ENCODE peak calls at places on chromosome 7, in five cellular contexts. N is thoracic aorta, R is esophagus squamous epithelium, J is GM06990, C is upper lobe of right lung. Y is an unnamed sample.
A peak's percentile ranks its signal among the peaks of the same experiment; 100 is the strongest.

GRCh38 chr7:5755704-5756131 is 25.7 kb downstream of the RNF216 start:
- DNase-seq in N (no peak), R (no peak), J (no peak), C (no peak), Y (no peak)

GRCh38 chr7:34138483-34138882 is 233.1 kb downstream of the BMPER start:
- DNase-seq in N (no peak), R (no peak), J (no peak), C (no peak), Y (no peak)

GRCh38 chr7:12053561-12053960 is 157.5 kb upstream of the TMEM106B start:
- DNase-seq in N (no peak), R (no peak), J (no peak), C (no peak), Y (no peak)

GRCh38 chr7:18499407-18500197 is 4.1 kb downstream of the HDAC9 start:
- DNase-seq in N (no peak), R (no peak), J (no peak), C (no peak), Y (no peak)

GRCh38 chr7:122018032-122018431 is 126.0 kb downstream of the AASS start:
- DNase-seq in N (no peak), R (no peak), J (no peak), C (no peak), Y (no peak)

GRCh38 chr7:5452937-5453540 is 29.4 kb upstream of the TNRC18 start:
- DNase-seq in N (no peak), R (no peak), J (no peak), C (no peak), Y (no peak)

GRCh38 chr7:130632111-130632510 is 36.4 kb downstream of the COPG2 start:
- DNase-seq in N (no peak), R (no peak), J (no peak), C (no peak), Y (peak; percentile 37)

GRCh38 chr7:159024280-159024951 is 120.3 kb downstream of the VIPR2 start:
- DNase-seq in N (no peak), R (no peak), J (no peak), C (no peak), Y (no peak)

GRCh38 chr7:135023622-135024021 is 37.3 kb downstream of the AGBL3 start:
- DNase-seq in N (no peak), R (no peak), J (no peak), C (no peak), Y (no peak)

GRCh38 chr7:112300831-112301407 is 94.4 kb downstream of the ZNF277 start:
- DNase-seq in N (no peak), R (no peak), J (no peak), C (no peak), Y (no peak)

GRCh38 chr7:5831196-5831595 is 49.4 kb upstream of the OCM start:
- DNase-seq in N (no peak), R (no peak), J (no peak), C (no peak), Y (peak; percentile 39)

GRCh38 chr7:149071641-149072437 is 18.7 kb downstream of the ZNF786 start:
- DNase-seq in N (no peak), R (no peak), J (no peak), C (no peak), Y (no peak)

GRCh38 chr7:28573059-28573553 is 160.8 kb downstream of the CREB5 start:
- DNase-seq in N (no peak), R (no peak), J (peak; percentile 57), C (no peak), Y (no peak)

GRCh38 chr7:920351-921070 is 34.0 kb downstream of the ADAP1 start:
- DNase-seq in N (no peak), R (no peak), J (peak; percentile 9), C (peak; percentile 62), Y (no peak)

GRCh38 chr7:96855139-96855538 is 145.5 kb upstream of the SEM1 start:
- DNase-seq in N (no peak), R (no peak), J (no peak), C (no peak), Y (no peak)

GRCh38 chr7:427506-428103 is 92.0 kb downstream of the PDGFA start:
- DNase-seq in N (no peak), R (no peak), J (no peak), C (no peak), Y (no peak)

GRCh38 chr7:51289608-51290370 is 26.8 kb downstream of the COBL start:
- DNase-seq in N (no peak), R (no peak), J (no peak), C (no peak), Y (no peak)

GRCh38 chr7:34973400-34973760 is 63.9 kb downstream of the DPY19L1 start:
- DNase-seq in N (no peak), R (no peak), J (no peak), C (no peak), Y (no peak)

GRCh38 chr7:33754933-33755928 is 150.1 kb upstream of the BMPER start:
- DNase-seq in N (no peak), R (no peak), J (no peak), C (no peak), Y (no peak)

GRCh38 chr7:74454059-74454947 is 597 bp downstream of the GTF2IRD1 start:
- DNase-seq in N (no peak), R (no peak), J (no peak), C (no peak), Y (no peak)

GRCh38 chr7:25553005-25553404 is 324.7 kb upstream of the NPVF start:
- DNase-seq in N (no peak), R (no peak), J (no peak), C (no peak), Y (no peak)

GRCh38 chr7:46058424-46058823 is 137.4 kb upstream of the IGFBP3 start:
- DNase-seq in N (no peak), R (no peak), J (no peak), C (no peak), Y (no peak)

GRCh38 chr7:879093-879492 is 2.7 kb downstream of the GET4 start:
- DNase-seq in N (no peak), R (no peak), J (no peak), C (no peak), Y (no peak)

GRCh38 chr7:22193361-22194016 is 163.5 kb downstream of the RAPGEF5 start:
- DNase-seq in N (no peak), R (no peak), J (no peak), C (no peak), Y (no peak)

GRCh38 chr7:22194633-22195273 is 162.2 kb downstream of the RAPGEF5 start:
- DNase-seq in N (no peak), R (no peak), J (no peak), C (no peak), Y (no peak)

GRCh38 chr7:22197376-22197775 is 159.6 kb downstream of the RAPGEF5 start:
- DNase-seq in N (no peak), R (no peak), J (no peak), C (no peak), Y (no peak)

GRCh38 chr7:22196429-22196828 is 160.5 kb downstream of the RAPGEF5 start:
- DNase-seq in N (no peak), R (no peak), J (no peak), C (no peak), Y (no peak)

DNA sequence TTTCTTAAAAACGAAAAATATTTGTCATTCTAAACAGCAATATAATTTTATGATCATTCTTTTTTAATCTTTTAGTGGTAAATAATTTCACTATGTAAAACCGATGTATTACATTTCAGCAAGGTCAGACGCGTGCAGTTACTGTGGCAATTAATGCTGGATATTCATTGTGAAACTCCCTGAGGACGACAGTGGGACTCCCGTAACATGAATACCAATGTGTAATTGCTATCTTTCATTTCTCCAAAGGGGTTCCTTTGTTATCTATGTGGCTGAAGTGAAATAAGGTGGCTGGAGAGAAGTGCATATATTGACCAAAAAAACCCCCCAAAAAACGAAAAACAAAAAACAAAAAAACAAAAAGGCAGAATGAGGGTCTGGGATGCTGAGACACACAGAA is 161.6 kb downstream of the RAPGEF5 start:
- DNase-seq in N (no peak), R (no peak), J (no peak), C (no peak), Y (no peak)
- H3K4me3 ChIP-seq in N (no peak overlapping the region), R (no peak overlapping the region), J (no peak overlapping the region), C (no peak overlapping the region), Y (no peak overlapping the region)

GRCh38 chr7:27165089-27165654 is at the start of gene HOXA9:
- DNase-seq in N (no peak), R (no peak), J (no peak), C (peak; percentile 76), Y (no peak)
- H3K27me3 ChIP-seq in N (peaks cover 9% of the 10 kb centered on the region), R (peaks cover 35% of the 10 kb centered on the region), J (peaks cover 2% of the 10 kb centered on the region), C (peaks cover 94% of the 10 kb centered on the region), Y (no peaks in the 10 kb centered on the region)

DNA sequence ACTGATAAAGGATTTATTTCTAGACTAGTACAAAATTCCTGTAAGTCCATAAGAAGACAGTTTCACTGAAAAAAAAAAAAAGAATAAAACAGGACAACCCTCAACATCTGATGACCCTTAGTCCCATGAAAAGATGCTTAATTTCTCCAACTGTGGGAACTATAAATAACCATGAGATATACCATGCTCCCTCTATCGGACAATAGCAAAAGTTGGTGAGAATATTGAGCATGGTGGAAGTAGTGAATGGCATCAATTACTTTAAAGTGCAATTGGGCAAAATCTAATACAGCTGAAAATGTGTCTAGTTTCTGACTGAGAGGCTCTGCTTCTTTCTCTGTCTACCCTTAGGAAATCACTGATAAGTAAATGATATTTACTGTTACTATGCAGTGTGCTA is 348.8 kb downstream of the SUGCT start:
- DNase-seq in N (no peak), R (no peak), J (no peak), C (no peak), Y (no peak)
- TF ChIP-seq CTCF in N (no peak), R (no peak), J (peak; percentile 38), C (no peak), Y (no peak)

GRCh38 chr7:140656548-140657515 is 15.9 kb upstream of the ADCK2 start:
- DNase-seq in N (no peak), R (no peak), J (peak; percentile 42), C (peak; percentile 74), Y (no peak)
- H3K4me3 ChIP-seq in N (peak overlapping the region; percentile 59), R (peak overlapping the region; percentile 54), J (no peak overlapping the region), C (peak overlapping the region; percentile 26), Y (no peak overlapping the region)

DNA sequence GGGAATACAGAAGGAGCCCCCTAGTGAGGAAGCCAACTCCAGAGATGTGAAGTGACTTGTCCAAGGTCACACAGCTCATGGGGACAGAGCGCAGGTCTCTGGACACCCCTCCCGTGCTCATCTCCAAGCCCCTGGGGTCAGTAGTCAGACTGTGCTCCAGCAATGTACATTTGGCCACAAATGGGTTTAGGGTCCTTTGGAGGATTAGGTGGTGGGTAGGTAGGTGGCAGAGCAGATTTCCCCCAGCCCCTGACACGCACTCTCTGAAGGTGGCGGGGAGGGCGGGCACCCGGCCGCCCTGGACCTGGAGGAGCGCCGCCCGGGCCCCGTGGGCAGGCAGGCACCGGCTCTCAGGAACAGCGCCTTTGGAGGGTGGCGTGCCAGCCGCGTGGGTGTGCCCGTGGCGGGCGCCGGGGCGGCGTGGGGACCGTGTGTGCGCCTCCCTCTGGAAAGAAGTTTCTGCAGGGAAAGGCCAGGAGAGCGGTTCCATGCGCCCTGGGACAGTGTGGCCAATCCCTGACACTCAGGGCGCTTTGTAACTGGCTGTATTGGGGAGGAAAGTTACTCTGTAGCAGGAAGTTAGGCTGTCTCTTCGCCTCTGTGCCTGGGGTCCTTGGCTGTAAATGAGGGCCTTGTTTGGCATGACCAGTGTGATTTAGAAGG is 1.0 kb downstream of the WIPF3 start:
- DNase-seq in N (no peak), R (no peak), J (no peak), C (no peak), Y (no peak)
- H3K27me3 ChIP-seq in N (no peaks in the 10 kb centered on the region), R (peaks cover 13% of the 10 kb centered on the region), J (peaks cover 6% of the 10 kb centered on the region), C (peaks cover 74% of the 10 kb centered on the region), Y (peaks cover 32% of the 10 kb centered on the region)

DNA sequence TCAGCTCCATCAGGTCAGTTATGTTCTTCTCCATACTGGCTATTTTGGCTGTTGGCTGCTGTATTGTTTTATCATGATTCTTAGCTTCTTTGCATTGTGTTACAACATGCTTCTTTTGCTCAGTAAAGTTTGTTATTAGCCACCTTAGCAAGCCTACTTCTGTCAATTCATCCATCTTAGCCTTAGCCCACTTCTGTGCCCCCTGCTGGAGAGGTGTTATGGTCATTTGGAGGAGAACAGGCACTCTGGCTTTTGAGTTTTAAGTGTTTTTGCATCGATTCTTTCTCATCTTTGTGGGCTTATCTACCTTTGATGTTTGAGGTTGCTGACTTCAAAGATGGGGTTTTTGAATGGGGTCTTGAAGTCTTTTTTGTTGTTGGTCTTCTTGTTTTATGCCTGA is 204.6 kb upstream of the FOXP2 start:
- DNase-seq in N (no peak), R (no peak), J (no peak), C (no peak), Y (no peak)
- TF ChIP-seq CTCF in N (no peak), R (no peak), J (no peak), C (no peak), Y (no peak)